ENCODE peak calls at places on chromosomes 2 and 18, in ten cellular contexts. L, I, Z, M, O, D, T, Y, V and B are unnamed samples.

GRCh38 chr2:10471956-10472355 is 23.8 kb upstream of the ODC1 start:
- ATAC-seq in L (no peak), M (no peak), I (no peak), Y (no peak), D (no peak), V (no peak), O (no peak), Z (no peak), T (no peak), B (no peak)

GRCh38 chr2:9234680-9235387 is 28.2 kb downstream of the ASAP2 start:
- ATAC-seq in M (peak), V (no peak), I (no peak), O (peak), D (peak), Z (no peak), Y (peak), L (no peak), T (peak), B (peak)

GRCh38 chr2:119679526-119679837 is 481 bp downstream of the TMEM177 start:
- ATAC-seq in Z (no peak), I (no peak), V (no peak), L (no peak), M (no peak), D (no peak), T (no peak), Y (no peak), O (no peak), B (no peak)

GRCh38 chr2:192137451-192137850 is 57.3 kb downstream of the TMEFF2 start:
- ATAC-seq in D (no peak), T (no peak), O (no peak), V (no peak), Z (no peak), M (no peak), L (no peak), Y (no peak), I (no peak), B (no peak)

GRCh38 chr2:201191132-201191875 is 8.4 kb downstream of the CASP10 start:
- ATAC-seq in M (peak), T (peak), O (peak), L (no peak), I (peak), V (peak), D (peak), Y (peak), Z (peak), B (no peak)

GRCh38 chr2:156466739-156467405 is 30.7 kb downstream of the GPD2 start:
- ATAC-seq in L (no peak), D (peak), O (peak), Y (peak), V (no peak), T (peak), I (no peak), M (peak), Z (no peak), B (no peak)

GRCh38 chr18:35324926-35325655 is 19.1 kb downstream of the ZNF24 start:
- ATAC-seq in O (no peak), Z (no peak), Y (no peak), V (no peak), T (no peak), D (no peak), I (no peak), L (no peak), M (no peak), B (no peak)

GRCh38 chr18:70494524-70494923 is 205.7 kb downstream of the SOCS6 start:
- ATAC-seq in L (no peak), Y (no peak), T (no peak), M (no peak), Z (no peak), O (no peak), I (no peak), V (no peak), D (no peak), B (no peak)

GRCh38 chr2:235740821-235741220 is 247.0 kb downstream of the AGAP1 start:
- ATAC-seq in M (no peak), L (no peak), Y (no peak), O (peak), T (no peak), D (no peak), V (no peak), Z (peak), I (no peak), B (no peak)

GRCh38 chr2:150495993-150496627 is 8.6 kb upstream of the RND3 start:
- ATAC-seq in Z (no peak), Y (no peak), V (no peak), D (peak), T (no peak), L (no peak), O (no peak), I (no peak), M (no peak), B (no peak)

GRCh38 chr2:181128199-181128598 is 147.8 kb downstream of the UBE2E3 start:
- ATAC-seq in T (no peak), L (no peak), M (no peak), D (no peak), Z (no peak), O (no peak), V (no peak), I (no peak), Y (no peak), B (peak)

GRCh38 chr2:39416172-39416571 is 20.9 kb downstream of the MAP4K3 start:
- ATAC-seq in O (no peak), T (peak), I (no peak), M (no peak), D (peak), L (no peak), V (no peak), Z (no peak), Y (no peak), B (no peak)

GRCh38 chr2:100889286-100889685 is 69.3 kb downstream of the NPAS2 start:
- ATAC-seq in T (no peak), I (no peak), M (no peak), V (no peak), Z (no peak), D (no peak), L (no peak), Y (no peak), O (no peak), B (no peak)

GRCh38 chr2:121707344-121707919 is 29.2 kb downstream of the NIFK start:
- ATAC-seq in T (no peak), Y (peak), V (no peak), O (peak), L (no peak), I (no peak), M (no peak), D (no peak), Z (no peak), B (no peak)